ENCODE peak calls at places on chromosomes 3 and 15, in six cellular contexts. T, A, O, E, I and M are unnamed samples.

GRCh38 chr3:37862712-37863551 is 1.3 kb downstream of the CTDSPL start:
- DNase-seq in T (peak; percentile 86), A (peak; percentile 64), O (peak; percentile 75), E (no peak), I (no peak), M (no peak)

GRCh38 chr3:73513260-73513659 is 111.5 kb downstream of the PDZRN3 start:
- DNase-seq in T (no peak), A (no peak), O (no peak), E (no peak), I (no peak), M (no peak)

GRCh38 chr3:196942915-196943277 is 568 bp upstream of the NCBP2 start:
- DNase-seq in T (peak; percentile 22), A (no peak), O (no peak), E (no peak), I (no peak), M (peak; percentile 37)

GRCh38 chr15:89781891-89782618 is 5.9 kb downstream of the MESP2 start:
- DNase-seq in T (peak; percentile 69), A (no peak), O (peak; percentile 57), E (no peak), I (peak; percentile 68), M (peak; percentile 53)

GRCh38 chr3:59313365-59313764 is 263.5 kb upstream of the CFAP20DC start:
- DNase-seq in T (no peak), A (peak; percentile 50), O (peak; percentile 13), E (peak; percentile 20), I (no peak), M (peak; percentile 50)

GRCh38 chr3:4581040-4581439 is 87.9 kb downstream of the ITPR1 start:
- DNase-seq in T (no peak), A (no peak), O (no peak), E (no peak), I (no peak), M (no peak)

GRCh38 chr3:74630602-74631001 is 16.1 kb upstream of the CNTN3 start:
- DNase-seq in T (no peak), A (no peak), O (peak; percentile 59), E (no peak), I (no peak), M (no peak)

GRCh38 chr3:62559831-62560445 is 186.6 kb upstream of the FEZF2 start:
- DNase-seq in T (no peak), A (no peak), O (peak; percentile 57), E (no peak), I (no peak), M (no peak)

GRCh38 chr3:70308760-70309159 is 3.7 kb downstream of the MDFIC2 start:
- DNase-seq in T (peak; percentile 1), A (no peak), O (peak; percentile 25), E (no peak), I (no peak), M (peak; percentile 14)

GRCh38 chr3:112390783-112391641 is 58.1 kb downstream of the CD200 start:
- DNase-seq in T (peak; percentile 99), A (no peak), O (peak; percentile 98), E (no peak), I (peak; percentile 40), M (peak; percentile 62)

GRCh38 chr3:66444146-66444644 is 56.6 kb downstream of the LRIG1 start:
- DNase-seq in T (no peak), A (no peak), O (no peak), E (no peak), I (no peak), M (no peak)

GRCh38 chr3:17301271-17301670 is 416.5 kb downstream of the PLCL2 start:
- DNase-seq in T (no peak), A (no peak), O (no peak), E (no peak), I (no peak), M (no peak)

GRCh38 chr3:58151637-58152036 is 59.1 kb downstream of the DNASE1L3 start:
- DNase-seq in T (no peak), A (peak; percentile 48), O (no peak), E (no peak), I (no peak), M (no peak)

GRCh38 chr3:156579427-156579851 is 24.5 kb upstream of the SSR3 start:
- DNase-seq in T (no peak), A (peak; percentile 29), O (no peak), E (no peak), I (no peak), M (no peak)

GRCh38 chr15:51401872-51402517 is 60.5 kb downstream of the GLDN start:
- DNase-seq in T (no peak), A (peak; percentile 58), O (peak; percentile 26), E (no peak), I (no peak), M (peak; percentile 27)

GRCh38 chr3:64684715-64685261 is 3.0 kb downstream of the ADAMTS9 start:
- DNase-seq in T (peak; percentile 10), A (peak; percentile 45), O (peak; percentile 46), E (no peak), I (peak; percentile 75), M (no peak)

GRCh38 chr3:72401005-72401404 is 447.2 kb downstream of the SHQ1 start:
- DNase-seq in T (peak; percentile 25), A (no peak), O (peak; percentile 6), E (no peak), I (no peak), M (no peak)

GRCh38 chr15:34644061-34644460 is 60.6 kb upstream of the GOLGA8B start:
- DNase-seq in T (peak; percentile 91), A (no peak), O (peak; percentile 98), E (no peak), I (no peak), M (no peak)

DNA sequence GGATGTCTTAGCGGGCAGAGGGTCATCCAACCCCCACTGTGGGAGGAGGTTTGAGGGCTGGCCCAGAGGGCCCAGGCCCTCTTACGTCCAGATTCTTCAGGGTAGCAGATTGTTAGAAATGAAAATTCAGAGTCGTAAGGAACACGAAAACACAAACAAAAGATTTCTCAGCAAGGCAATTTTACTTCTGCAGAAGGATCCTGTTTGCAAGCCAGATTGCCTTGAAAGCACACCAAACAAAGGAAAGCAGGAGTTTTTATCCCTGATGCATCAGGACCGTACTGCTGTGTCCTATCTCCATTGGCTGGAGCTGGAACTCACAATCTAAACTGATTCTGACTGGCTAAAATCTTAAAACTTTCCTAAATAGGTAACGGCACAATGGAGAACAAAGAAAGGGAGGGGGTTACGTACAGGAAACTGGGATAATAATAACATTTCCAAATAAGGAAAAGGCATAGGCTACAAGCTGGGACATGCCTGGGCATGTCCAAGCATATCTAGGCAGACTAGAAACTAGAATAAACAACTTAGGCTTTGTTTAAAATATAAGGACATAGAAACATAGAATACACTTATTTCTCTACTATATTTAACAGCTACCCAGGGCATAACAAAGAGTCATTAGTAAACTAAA is 97.3 kb upstream of the C2CD4B start:
- DNase-seq in T (no peak), A (no peak), O (peak; percentile 4), E (no peak), I (no peak), M (no peak)
- H3K9me3 ChIP-seq in T (peaks cover 32% of the 10 kb centered on the region), A (peaks cover 32% of the 10 kb centered on the region), O (peaks cover 29% of the 10 kb centered on the region), E (peaks cover 8% of the 10 kb centered on the region), I (peaks cover 21% of the 10 kb centered on the region), M (peaks cover 21% of the 10 kb centered on the region)

GRCh38 chr3:482479-482878 is 285.9 kb downstream of the CHL1 start:
- DNase-seq in T (no peak), A (no peak), O (no peak), E (no peak), I (no peak), M (no peak)

GRCh38 chr3:481680-482079 is 285.1 kb downstream of the CHL1 start:
- DNase-seq in T (no peak), A (no peak), O (no peak), E (no peak), I (no peak), M (no peak)

GRCh38 chr3:480070-480469 is 283.5 kb downstream of the CHL1 start:
- DNase-seq in T (no peak), A (no peak), O (no peak), E (no peak), I (no peak), M (no peak)

GRCh38 chr3:487580-487979 is 291.0 kb downstream of the CHL1 start:
- DNase-seq in T (no peak), A (no peak), O (no peak), E (no peak), I (no peak), M (no peak)

DNA sequence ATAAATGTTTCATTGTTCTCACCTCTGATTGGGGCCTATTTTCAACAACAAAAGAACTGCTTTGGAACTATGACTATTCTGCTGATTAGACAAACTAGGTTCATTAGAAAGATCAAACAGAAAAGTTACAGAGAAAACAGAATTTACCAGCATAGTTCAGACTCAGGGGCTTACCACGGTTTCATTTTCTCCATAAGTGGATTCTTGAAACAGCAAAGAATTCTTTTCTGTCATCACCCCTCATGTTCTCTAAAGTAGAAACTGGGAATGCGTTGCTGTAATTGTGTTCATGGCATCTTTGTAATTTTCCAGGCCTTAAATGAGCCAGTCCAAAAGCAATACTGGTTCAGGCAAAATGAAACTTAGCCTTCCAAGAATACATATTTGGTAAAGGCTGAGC is 287.7 kb downstream of the CHL1 start:
- DNase-seq in T (no peak), A (no peak), O (no peak), E (no peak), I (no peak), M (no peak)
- H3K9me3 ChIP-seq in T (no peaks in the 10 kb centered on the region), A (no peaks in the 10 kb centered on the region), O (peaks cover 2% of the 10 kb centered on the region), E (no peaks in the 10 kb centered on the region), I (no peaks in the 10 kb centered on the region), M (no peaks in the 10 kb centered on the region)

DNA sequence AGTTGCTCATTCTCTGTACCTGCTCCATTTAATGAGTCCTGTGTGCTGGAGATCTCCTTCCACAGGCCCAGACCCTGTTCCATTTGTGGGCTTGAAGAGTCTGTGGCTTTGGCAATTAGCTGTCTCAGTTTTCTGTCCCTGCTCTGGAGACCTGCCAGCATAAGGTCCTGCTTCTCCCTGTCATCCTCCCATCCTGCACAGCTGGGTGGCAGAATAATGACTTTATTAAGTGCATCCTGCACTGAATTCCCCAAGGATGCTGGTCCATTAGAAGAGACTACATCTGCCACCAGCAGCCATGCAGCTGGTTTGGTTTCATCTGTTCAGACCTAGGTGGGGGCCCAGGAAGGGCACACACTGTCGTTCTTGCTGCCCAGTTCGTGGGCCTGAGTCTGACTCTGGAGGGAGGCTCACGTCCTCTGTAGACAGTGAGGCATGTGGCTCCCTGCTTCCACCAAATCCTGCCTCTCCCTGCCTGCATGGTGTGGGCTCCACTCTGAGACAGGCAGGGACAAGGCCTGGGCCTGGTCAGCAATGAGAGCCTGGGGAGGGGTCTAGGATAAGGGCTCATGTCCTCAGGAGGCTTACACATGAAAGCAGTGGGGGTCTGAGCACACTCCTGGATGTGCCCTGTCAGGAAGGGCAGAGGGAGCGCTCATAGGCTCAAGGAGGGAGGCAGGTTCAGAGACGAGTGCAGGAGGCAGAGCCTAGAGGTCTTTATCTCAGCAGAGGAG is 78.4 kb upstream of the PRR23E start:
- DNase-seq in T (no peak), A (no peak), O (no peak), E (no peak), I (no peak), M (no peak)
- H3K9me3 ChIP-seq in T (peaks cover 10% of the 10 kb centered on the region), A (peaks cover 14% of the 10 kb centered on the region), O (peaks cover 5% of the 10 kb centered on the region), E (no peaks in the 10 kb centered on the region), I (peaks cover 21% of the 10 kb centered on the region), M (peaks cover 15% of the 10 kb centered on the region)

DNA sequence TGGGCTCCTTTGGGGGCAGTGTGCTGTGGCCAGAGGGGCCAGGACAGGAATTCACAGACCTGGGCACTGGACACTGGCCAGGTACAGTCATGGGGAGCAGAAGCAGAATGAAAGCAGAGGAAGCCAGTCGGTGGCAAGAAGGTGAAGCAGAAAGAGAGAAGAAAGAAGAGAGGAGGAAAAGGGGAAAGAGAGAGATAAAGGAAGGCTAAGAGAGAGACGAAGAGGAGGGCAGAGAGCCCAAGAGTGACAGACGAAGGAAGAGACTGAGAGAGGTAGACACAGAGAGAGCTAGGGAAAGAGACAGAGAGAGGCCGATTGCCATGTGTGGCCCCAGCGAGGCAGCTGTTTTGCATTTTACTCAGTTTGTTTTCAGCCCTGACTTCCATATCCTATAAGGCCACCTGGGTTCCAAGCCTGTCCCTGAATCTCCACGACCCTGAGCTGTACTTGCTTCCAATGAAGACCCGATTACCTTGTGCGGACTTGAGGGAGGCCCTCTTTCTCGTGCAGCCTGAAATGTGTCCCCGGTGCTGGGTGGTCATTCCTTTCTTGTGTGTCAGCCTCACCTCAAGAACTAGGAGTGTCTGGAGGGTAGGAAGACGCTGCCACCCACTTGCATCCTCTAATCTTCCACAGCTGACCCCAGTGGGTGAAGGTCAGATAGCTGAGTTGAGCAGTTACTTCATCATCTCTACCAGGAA is 73.9 kb downstream of the LSM3 start:
- DNase-seq in T (peak; percentile 78), A (no peak), O (peak; percentile 14), E (no peak), I (no peak), M (no peak)
- H3K9me3 ChIP-seq in T (no peaks in the 10 kb centered on the region), A (no peaks in the 10 kb centered on the region), O (no peaks in the 10 kb centered on the region), E (no peaks in the 10 kb centered on the region), I (no peaks in the 10 kb centered on the region), M (no peaks in the 10 kb centered on the region)